ENCODE peak calls at places on chromosomes 3 and 15, in eight cellular contexts. One of them, this sample, is unnamed.

GRCh38 chr3:133712017-133712416 is 34.2 kb upstream of the TF start:
- DNase-seq in astrocyte: no peak
- DNase-seq in thoracic aorta: no peak
- DNase-seq in mesenchymal stem cell: no peak
- DNase-seq in GM23338: no peak
- DNase-seq in GM12878: no peak
- DNase-seq in Karpas-422: no peak
- DNase-seq in transverse colon: no peak
- DNase-seq in this sample: no peak

GRCh38 chr3:13588221-13588701 is 39.3 kb downstream of the FBLN2 start:
- DNase-seq in thoracic aorta: no peak
- DNase-seq in GM12878: no peak
- DNase-seq in mesenchymal stem cell: no peak
- DNase-seq in transverse colon: no peak
- DNase-seq in astrocyte: no peak
- DNase-seq in Karpas-422: no peak
- DNase-seq in GM23338: no peak
- DNase-seq in this sample: no peak

GRCh38 chr3:160851629-160852210 is 95.7 kb downstream of the PPM1L start:
- DNase-seq in GM23338: peak; percentile 35
- DNase-seq in thoracic aorta: no peak
- DNase-seq in astrocyte: no peak
- DNase-seq in transverse colon: no peak
- DNase-seq in mesenchymal stem cell: no peak
- DNase-seq in GM12878: no peak
- DNase-seq in Karpas-422: no peak
- DNase-seq in this sample: no peak

GRCh38 chr15:33022629-33023028 is 171.9 kb downstream of the FMN1 start:
- DNase-seq in GM23338: peak; percentile 71
- DNase-seq in mesenchymal stem cell: peak; percentile 43
- DNase-seq in thoracic aorta: no peak
- DNase-seq in Karpas-422: no peak
- DNase-seq in GM12878: no peak
- DNase-seq in astrocyte: peak; percentile 54
- DNase-seq in transverse colon: peak; percentile 41
- DNase-seq in this sample: no peak

GRCh38 chr3:138850151-138850550 is 15.4 kb upstream of the PIK3CB start:
- DNase-seq in transverse colon: no peak
- DNase-seq in GM23338: no peak
- DNase-seq in GM12878: no peak
- DNase-seq in astrocyte: peak; percentile 30
- DNase-seq in thoracic aorta: no peak
- DNase-seq in mesenchymal stem cell: peak; percentile 31
- DNase-seq in Karpas-422: no peak
- DNase-seq in this sample: no peak

GRCh38 chr3:65581313-65581712 is 457.4 kb downstream of the MAGI1 start:
- DNase-seq in transverse colon: no peak
- DNase-seq in Karpas-422: peak; percentile 42
- DNase-seq in thoracic aorta: no peak
- DNase-seq in GM23338: no peak
- DNase-seq in astrocyte: no peak
- DNase-seq in GM12878: no peak
- DNase-seq in mesenchymal stem cell: no peak
- DNase-seq in this sample: no peak

GRCh38 chr3:191762323-191762960 is 301.5 kb downstream of the PYDC2 start:
- DNase-seq in GM12878: no peak
- DNase-seq in thoracic aorta: no peak
- DNase-seq in GM23338: peak; percentile 60
- DNase-seq in mesenchymal stem cell: peak; percentile 81
- DNase-seq in astrocyte: peak; percentile 93
- DNase-seq in transverse colon: no peak
- DNase-seq in Karpas-422: no peak
- DNase-seq in this sample: no peak

GRCh38 chr3:153173758-153174516 is 11.9 kb downstream of the RAP2B start:
- DNase-seq in astrocyte: peak; percentile 41
- DNase-seq in GM23338: peak; percentile 38
- DNase-seq in Karpas-422: no peak
- DNase-seq in mesenchymal stem cell: peak; percentile 44
- DNase-seq in GM12878: no peak
- DNase-seq in transverse colon: no peak
- DNase-seq in thoracic aorta: no peak
- DNase-seq in this sample: no peak

GRCh38 chr3:54034971-54035370 is 87.4 kb upstream of the CACNA2D3 start:
- DNase-seq in GM12878: no peak
- DNase-seq in Karpas-422: no peak
- DNase-seq in astrocyte: peak; percentile 2
- DNase-seq in mesenchymal stem cell: no peak
- DNase-seq in GM23338: no peak
- DNase-seq in thoracic aorta: no peak
- DNase-seq in transverse colon: no peak
- DNase-seq in this sample: no peak

GRCh38 chr15:76058714-76059319 is 968 bp upstream of the TMEM266 start:
- DNase-seq in thoracic aorta: no peak
- DNase-seq in GM12878: peak; percentile 19
- DNase-seq in Karpas-422: no peak
- DNase-seq in GM23338: peak; percentile 53
- DNase-seq in astrocyte: no peak
- DNase-seq in mesenchymal stem cell: no peak
- DNase-seq in transverse colon: no peak
- DNase-seq in this sample: peak; percentile 30

GRCh38 chr3:122918576-122919290 is 108.8 kb downstream of the SEMA5B start:
- DNase-seq in GM23338: no peak
- DNase-seq in astrocyte: peak; percentile 9
- DNase-seq in thoracic aorta: no peak
- DNase-seq in Karpas-422: no peak
- DNase-seq in transverse colon: no peak
- DNase-seq in GM12878: no peak
- DNase-seq in mesenchymal stem cell: peak; percentile 11
- DNase-seq in this sample: no peak

GRCh38 chr3:130759692-130760338 is 13.2 kb upstream of the PIK3R4 start:
- DNase-seq in GM12878: no peak
- DNase-seq in thoracic aorta: no peak
- DNase-seq in GM23338: peak; percentile 81
- DNase-seq in astrocyte: peak; percentile 22
- DNase-seq in Karpas-422: peak; percentile 88
- DNase-seq in mesenchymal stem cell: peak; percentile 60
- DNase-seq in transverse colon: peak; percentile 60
- DNase-seq in this sample: no peak

GRCh38 chr15:69508659-69509058 is 56.0 kb downstream of the RPLP1 start:
- DNase-seq in transverse colon: no peak
- DNase-seq in mesenchymal stem cell: no peak
- DNase-seq in GM23338: no peak
- DNase-seq in astrocyte: peak; percentile 45
- DNase-seq in Karpas-422: no peak
- DNase-seq in GM12878: no peak
- DNase-seq in thoracic aorta: no peak
- DNase-seq in this sample: no peak

GRCh38 chr3:11699083-11699427 is 55.3 kb upstream of the VGLL4 start:
- DNase-seq in thoracic aorta: no peak
- DNase-seq in mesenchymal stem cell: peak; percentile 7
- DNase-seq in transverse colon: no peak
- DNase-seq in GM23338: no peak
- DNase-seq in astrocyte: peak; percentile 68
- DNase-seq in Karpas-422: no peak
- DNase-seq in GM12878: no peak
- DNase-seq in this sample: no peak

GRCh38 chr3:149393355-149394165 is 16.1 kb upstream of the TM4SF1 start:
- DNase-seq in thoracic aorta: no peak
- DNase-seq in transverse colon: peak; percentile 71
- DNase-seq in Karpas-422: peak; percentile 82
- DNase-seq in astrocyte: peak; percentile 59
- DNase-seq in mesenchymal stem cell: peak; percentile 79
- DNase-seq in GM12878: peak; percentile 15
- DNase-seq in GM23338: peak; percentile 88
- DNase-seq in this sample: no peak

GRCh38 chr3:157572559-157573270 is 69.5 kb upstream of the VEPH1 start:
- DNase-seq in mesenchymal stem cell: peak; percentile 59
- DNase-seq in Karpas-422: peak; percentile 83
- DNase-seq in astrocyte: peak; percentile 24
- DNase-seq in GM23338: peak; percentile 88
- DNase-seq in thoracic aorta: no peak
- DNase-seq in GM12878: no peak
- DNase-seq in transverse colon: peak; percentile 14
- DNase-seq in this sample: no peak

GRCh38 chr3:111845996-111846395 is 13.1 kb upstream of the PHLDB2 start:
- DNase-seq in GM12878: no peak
- DNase-seq in astrocyte: no peak
- DNase-seq in GM23338: no peak
- DNase-seq in Karpas-422: no peak
- DNase-seq in transverse colon: no peak
- DNase-seq in thoracic aorta: no peak
- DNase-seq in mesenchymal stem cell: peak; percentile 56
- DNase-seq in this sample: no peak

GRCh38 chr3:194672876-194673275 is 885 bp upstream of the LSG1 start:
- DNase-seq in GM12878: no peak
- DNase-seq in GM23338: no peak
- DNase-seq in transverse colon: no peak
- DNase-seq in mesenchymal stem cell: no peak
- DNase-seq in astrocyte: no peak
- DNase-seq in Karpas-422: no peak
- DNase-seq in thoracic aorta: no peak
- DNase-seq in this sample: no peak

GRCh38 chr15:92158426-92158825 is 235.3 kb upstream of the ST8SIA2 start:
- DNase-seq in Karpas-422: no peak
- DNase-seq in thoracic aorta: no peak
- DNase-seq in astrocyte: peak; percentile 21
- DNase-seq in GM12878: peak; percentile 13
- DNase-seq in transverse colon: no peak
- DNase-seq in mesenchymal stem cell: no peak
- DNase-seq in GM23338: peak; percentile 57
- DNase-seq in this sample: no peak

GRCh38 chr3:15796771-15797599 is 794 bp downstream of the ANKRD28 start:
- DNase-seq in Karpas-422: peak; percentile 72
- DNase-seq in transverse colon: no peak
- DNase-seq in astrocyte: peak; percentile 82
- DNase-seq in GM12878: no peak
- DNase-seq in thoracic aorta: no peak
- DNase-seq in mesenchymal stem cell: peak; percentile 86
- DNase-seq in GM23338: peak; percentile 57
- DNase-seq in this sample: no peak
- H3K4me1 ChIP-seq in Karpas-422: peaks cover 79% of the 10 kb centered on the region
- H3K4me1 ChIP-seq in transverse colon: peaks cover 11% of the 10 kb centered on the region
- H3K4me1 ChIP-seq in astrocyte: peaks cover 23% of the 10 kb centered on the region
- H3K4me1 ChIP-seq in GM12878: peaks cover 23% of the 10 kb centered on the region
- H3K4me1 ChIP-seq in thoracic aorta: peaks cover 46% of the 10 kb centered on the region
- H3K4me1 ChIP-seq in mesenchymal stem cell: no peaks in the 10 kb centered on the region
- H3K4me1 ChIP-seq in GM23338: peaks cover 37% of the 10 kb centered on the region
- H3K4me1 ChIP-seq in this sample: peaks cover 35% of the 10 kb centered on the region

GRCh38 chr3:115659253-115659652 is 35.9 kb downstream of the GAP43 start:
- DNase-seq in Karpas-422: no peak
- DNase-seq in astrocyte: no peak
- DNase-seq in thoracic aorta: no peak
- DNase-seq in transverse colon: no peak
- DNase-seq in GM23338: no peak
- DNase-seq in GM12878: no peak
- DNase-seq in mesenchymal stem cell: no peak
- DNase-seq in this sample: no peak
- H3K4me1 ChIP-seq in Karpas-422: peaks cover 11% of the 10 kb centered on the region
- H3K4me1 ChIP-seq in astrocyte: peaks cover 30% of the 10 kb centered on the region
- H3K4me1 ChIP-seq in thoracic aorta: peaks cover 6% of the 10 kb centered on the region
- H3K4me1 ChIP-seq in transverse colon: peaks cover 9% of the 10 kb centered on the region
- H3K4me1 ChIP-seq in GM23338: peaks cover 27% of the 10 kb centered on the region
- H3K4me1 ChIP-seq in GM12878: peaks cover 15% of the 10 kb centered on the region
- H3K4me1 ChIP-seq in mesenchymal stem cell: peaks cover 4% of the 10 kb centered on the region
- H3K4me1 ChIP-seq in this sample: no peaks in the 10 kb centered on the region

GRCh38 chr15:85493258-85493657 is 112.9 kb downstream of the AKAP13 start:
- DNase-seq in GM23338: no peak
- DNase-seq in astrocyte: no peak
- DNase-seq in thoracic aorta: no peak
- DNase-seq in transverse colon: no peak
- DNase-seq in mesenchymal stem cell: no peak
- DNase-seq in Karpas-422: no peak
- DNase-seq in GM12878: no peak
- DNase-seq in this sample: no peak
- H3K4me1 ChIP-seq in GM23338: peaks cover 19% of the 10 kb centered on the region
- H3K4me1 ChIP-seq in astrocyte: peaks cover 11% of the 10 kb centered on the region
- H3K4me1 ChIP-seq in thoracic aorta: no peaks in the 10 kb centered on the region
- H3K4me1 ChIP-seq in transverse colon: peaks cover 20% of the 10 kb centered on the region
- H3K4me1 ChIP-seq in mesenchymal stem cell: peaks cover 4% of the 10 kb centered on the region
- H3K4me1 ChIP-seq in Karpas-422: peaks cover 99% of the 10 kb centered on the region
- H3K4me1 ChIP-seq in GM12878: peaks cover 16% of the 10 kb centered on the region
- H3K4me1 ChIP-seq in this sample: peaks cover 10% of the 10 kb centered on the region

GRCh38 chr3:72595376-72595775 is 252.9 kb downstream of the SHQ1 start:
- DNase-seq in mesenchymal stem cell: no peak
- DNase-seq in GM23338: no peak
- DNase-seq in GM12878: no peak
- DNase-seq in Karpas-422: no peak
- DNase-seq in astrocyte: peak; percentile 6
- DNase-seq in transverse colon: no peak
- DNase-seq in thoracic aorta: no peak
- DNase-seq in this sample: no peak
- H3K4me1 ChIP-seq in mesenchymal stem cell: peaks cover 14% of the 10 kb centered on the region
- H3K4me1 ChIP-seq in GM23338: peaks cover 37% of the 10 kb centered on the region
- H3K4me1 ChIP-seq in GM12878: no peaks in the 10 kb centered on the region
- H3K4me1 ChIP-seq in Karpas-422: no peaks in the 10 kb centered on the region
- H3K4me1 ChIP-seq in astrocyte: peaks cover 21% of the 10 kb centered on the region
- H3K4me1 ChIP-seq in transverse colon: no peaks in the 10 kb centered on the region
- H3K4me1 ChIP-seq in thoracic aorta: no peaks in the 10 kb centered on the region
- H3K4me1 ChIP-seq in this sample: no peaks in the 10 kb centered on the region

DNA sequence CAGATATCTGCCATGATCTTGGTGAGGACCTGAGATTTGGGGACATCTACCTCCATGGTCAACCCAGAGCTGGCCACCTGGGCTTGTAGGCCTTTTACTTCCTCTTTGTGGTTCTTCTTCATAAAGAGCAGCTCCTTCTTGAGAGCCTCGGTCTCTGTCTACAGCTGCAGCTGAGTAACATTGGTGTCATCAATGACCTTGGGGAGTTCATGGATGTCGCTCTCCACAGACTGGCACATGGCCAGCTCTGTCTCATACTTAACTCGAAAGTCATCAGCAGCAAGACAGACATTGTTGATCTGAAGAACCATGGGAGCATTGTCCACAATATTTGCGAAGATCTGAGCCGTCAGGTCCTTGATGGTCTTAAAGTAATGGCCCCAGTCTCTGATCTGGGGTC is 15.7 kb upstream of the RASA2 start:
- DNase-seq in Karpas-422: peak; percentile 48
- DNase-seq in GM12878: no peak
- DNase-seq in thoracic aorta: no peak
- DNase-seq in GM23338: no peak
- DNase-seq in transverse colon: no peak
- DNase-seq in astrocyte: peak; percentile 39
- DNase-seq in mesenchymal stem cell: peak; percentile 33
- DNase-seq in this sample: no peak
- H3K4me1 ChIP-seq in Karpas-422: no peaks in the 10 kb centered on the region
- H3K4me1 ChIP-seq in GM12878: no peaks in the 10 kb centered on the region
- H3K4me1 ChIP-seq in thoracic aorta: no peaks in the 10 kb centered on the region
- H3K4me1 ChIP-seq in GM23338: no peaks in the 10 kb centered on the region
- H3K4me1 ChIP-seq in transverse colon: no peaks in the 10 kb centered on the region
- H3K4me1 ChIP-seq in astrocyte: peaks cover 9% of the 10 kb centered on the region
- H3K4me1 ChIP-seq in mesenchymal stem cell: no peaks in the 10 kb centered on the region
- H3K4me1 ChIP-seq in this sample: no peaks in the 10 kb centered on the region

This sample was measured in pancreas.